ENCODE peak calls at places on chromosomes 1 and 21, in six cellular contexts. One of them, this sample, is unnamed.

GRCh38 chr1:54551891-54552290 is 3.9 kb downstream of the ACOT11 start:
- DNase-seq in cardiac muscle cell: no peak
- DNase-seq in BJ: no peak
- DNase-seq in adrenal gland: no peak
- DNase-seq in effector memory CD4-positive, alpha-beta T cell: no peak
- DNase-seq in NT2/D1: no peak
- DNase-seq in this sample: no peak

GRCh38 chr1:24705260-24706073 is 39.8 kb upstream of the CLIC4 start:
- DNase-seq in effector memory CD4-positive, alpha-beta T cell: no peak
- DNase-seq in adrenal gland: peak; percentile 73
- DNase-seq in BJ: no peak
- DNase-seq in NT2/D1: peak; percentile 89
- DNase-seq in cardiac muscle cell: peak; percentile 98
- DNase-seq in this sample: peak; percentile 87

GRCh38 chr21:43966946-43967512 is 45.1 kb upstream of the TRAPPC10 start:
- DNase-seq in effector memory CD4-positive, alpha-beta T cell: no peak
- DNase-seq in cardiac muscle cell: no peak
- DNase-seq in BJ: no peak
- DNase-seq in adrenal gland: no peak
- DNase-seq in NT2/D1: no peak
- DNase-seq in this sample: no peak

GRCh38 chr1:208233546-208233945 is 10.6 kb downstream of the PLXNA2 start:
- DNase-seq in adrenal gland: no peak
- DNase-seq in BJ: no peak
- DNase-seq in cardiac muscle cell: no peak
- DNase-seq in NT2/D1: peak; percentile 86
- DNase-seq in effector memory CD4-positive, alpha-beta T cell: no peak
- DNase-seq in this sample: peak; percentile 70

GRCh38 chr1:222097646-222098045 is 355.8 kb upstream of the DUSP10 start:
- DNase-seq in NT2/D1: no peak
- DNase-seq in adrenal gland: no peak
- DNase-seq in cardiac muscle cell: no peak
- DNase-seq in BJ: no peak
- DNase-seq in effector memory CD4-positive, alpha-beta T cell: no peak
- DNase-seq in this sample: no peak

GRCh38 chr1:175204285-175204684 is 11.7 kb upstream of the KIAA0040 start:
- DNase-seq in adrenal gland: no peak
- DNase-seq in NT2/D1: no peak
- DNase-seq in effector memory CD4-positive, alpha-beta T cell: no peak
- DNase-seq in cardiac muscle cell: no peak
- DNase-seq in BJ: no peak
- DNase-seq in this sample: no peak

GRCh38 chr1:191953516-191953915 is 204.7 kb upstream of the RGS18 start:
- DNase-seq in NT2/D1: no peak
- DNase-seq in effector memory CD4-positive, alpha-beta T cell: no peak
- DNase-seq in BJ: no peak
- DNase-seq in adrenal gland: no peak
- DNase-seq in cardiac muscle cell: no peak
- DNase-seq in this sample: no peak

GRCh38 chr1:168373869-168374268 is 93.2 kb downstream of the TBX19 start:
- DNase-seq in effector memory CD4-positive, alpha-beta T cell: no peak
- DNase-seq in BJ: no peak
- DNase-seq in NT2/D1: no peak
- DNase-seq in cardiac muscle cell: peak; percentile 60
- DNase-seq in adrenal gland: no peak
- DNase-seq in this sample: no peak

GRCh38 chr1:119136401-119136800 is 4.1 kb downstream of the WARS2 start:
- DNase-seq in BJ: no peak
- DNase-seq in effector memory CD4-positive, alpha-beta T cell: no peak
- DNase-seq in cardiac muscle cell: peak; percentile 42
- DNase-seq in adrenal gland: no peak
- DNase-seq in NT2/D1: no peak
- DNase-seq in this sample: no peak

GRCh38 chr1:230268371-230269170 is 157.6 kb downstream of the PGBD5 start:
- DNase-seq in BJ: no peak
- DNase-seq in adrenal gland: peak; percentile 62
- DNase-seq in cardiac muscle cell: peak; percentile 86
- DNase-seq in effector memory CD4-positive, alpha-beta T cell: no peak
- DNase-seq in NT2/D1: peak; percentile 80
- DNase-seq in this sample: peak; percentile 75

GRCh38 chr1:76292418-76293184 is 218.1 kb downstream of the ST6GALNAC3 start:
- DNase-seq in BJ: no peak
- DNase-seq in effector memory CD4-positive, alpha-beta T cell: no peak
- DNase-seq in cardiac muscle cell: no peak
- DNase-seq in NT2/D1: no peak
- DNase-seq in adrenal gland: no peak
- DNase-seq in this sample: no peak

GRCh38 chr1:26278303-26278702 is 1.6 kb upstream of the SH3BGRL3 start:
- DNase-seq in effector memory CD4-positive, alpha-beta T cell: no peak
- DNase-seq in adrenal gland: no peak
- DNase-seq in cardiac muscle cell: peak; percentile 52
- DNase-seq in BJ: peak; percentile 77
- DNase-seq in NT2/D1: no peak
- DNase-seq in this sample: peak; percentile 93

GRCh38 chr1:208178091-208178529 is 66.1 kb downstream of the PLXNA2 start:
- DNase-seq in cardiac muscle cell: no peak
- DNase-seq in NT2/D1: no peak
- DNase-seq in effector memory CD4-positive, alpha-beta T cell: no peak
- DNase-seq in BJ: no peak
- DNase-seq in adrenal gland: no peak
- DNase-seq in this sample: no peak

GRCh38 chr1:171115280-171115897 is 24.7 kb downstream of the FMO3 start:
- DNase-seq in adrenal gland: no peak
- DNase-seq in cardiac muscle cell: peak; percentile 77
- DNase-seq in NT2/D1: no peak
- DNase-seq in BJ: no peak
- DNase-seq in effector memory CD4-positive, alpha-beta T cell: no peak
- DNase-seq in this sample: no peak

GRCh38 chr21:15171546-15171945 is 106.7 kb upstream of the NRIP1 start:
- DNase-seq in NT2/D1: no peak
- DNase-seq in BJ: no peak
- DNase-seq in cardiac muscle cell: no peak
- DNase-seq in adrenal gland: no peak
- DNase-seq in effector memory CD4-positive, alpha-beta T cell: no peak
- DNase-seq in this sample: no peak

GRCh38 chr1:33455537-33456301 is 16.7 kb upstream of the ZSCAN20 start:
- DNase-seq in NT2/D1: peak; percentile 67
- DNase-seq in cardiac muscle cell: peak; percentile 84
- DNase-seq in BJ: peak; percentile 56
- DNase-seq in adrenal gland: peak; percentile 67
- DNase-seq in effector memory CD4-positive, alpha-beta T cell: no peak
- DNase-seq in this sample: no peak

GRCh38 chr1:101193733-101194169 is 43.1 kb upstream of the S1PR1 start:
- DNase-seq in BJ: no peak
- DNase-seq in effector memory CD4-positive, alpha-beta T cell: no peak
- DNase-seq in cardiac muscle cell: no peak
- DNase-seq in adrenal gland: no peak
- DNase-seq in NT2/D1: no peak
- DNase-seq in this sample: no peak

GRCh38 chr1:212207118-212207517 is 78.1 kb upstream of the PPP2R5A start:
- DNase-seq in adrenal gland: no peak
- DNase-seq in BJ: no peak
- DNase-seq in NT2/D1: no peak
- DNase-seq in effector memory CD4-positive, alpha-beta T cell: no peak
- DNase-seq in cardiac muscle cell: no peak
- DNase-seq in this sample: no peak

DNA sequence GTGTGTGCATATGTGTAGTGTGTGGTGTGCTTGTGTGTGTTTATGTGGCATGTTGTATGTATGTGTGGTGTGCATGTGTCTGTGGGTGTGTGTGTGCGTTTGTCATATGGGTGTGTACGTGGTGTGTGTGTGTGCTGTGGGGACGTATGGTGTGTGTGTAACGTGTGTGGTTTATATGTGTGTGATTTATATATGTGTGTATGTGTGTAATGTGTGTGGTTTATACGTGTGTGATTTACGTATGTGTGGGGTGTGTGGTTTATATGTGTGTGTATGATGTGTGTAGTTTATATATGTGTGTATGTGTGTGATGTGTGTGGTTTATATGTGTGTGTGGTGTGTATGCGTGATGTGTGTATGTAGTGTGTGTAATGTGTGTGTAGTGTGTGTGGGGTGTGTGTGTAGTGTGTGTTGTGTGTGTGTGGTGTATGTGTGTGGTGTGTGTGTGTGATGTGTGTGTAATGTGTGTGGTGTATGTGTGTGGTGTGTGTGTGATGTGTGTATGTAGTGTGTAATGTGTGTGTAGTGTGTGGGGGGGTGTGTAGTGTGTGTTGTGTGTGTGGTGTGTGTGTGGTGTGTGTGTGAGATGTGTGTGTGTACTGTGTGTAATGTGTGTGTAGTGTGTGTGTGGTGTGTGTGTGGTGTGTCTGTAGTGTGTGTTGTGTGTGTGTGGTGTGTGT is 32.3 kb upstream of the ADARB1 start:
- DNase-seq in adrenal gland: no peak
- DNase-seq in BJ: no peak
- DNase-seq in NT2/D1: no peak
- DNase-seq in cardiac muscle cell: no peak
- DNase-seq in effector memory CD4-positive, alpha-beta T cell: no peak
- DNase-seq in this sample: no peak
- H3K4me3 ChIP-seq in adrenal gland: no peak overlapping the region
- H3K4me3 ChIP-seq in BJ: no peak overlapping the region
- H3K4me3 ChIP-seq in NT2/D1: no peak overlapping the region
- H3K4me3 ChIP-seq in cardiac muscle cell: no peak overlapping the region
- H3K4me3 ChIP-seq in effector memory CD4-positive, alpha-beta T cell: no peak overlapping the region
- H3K4me3 ChIP-seq in this sample: no peak overlapping the region

DNA sequence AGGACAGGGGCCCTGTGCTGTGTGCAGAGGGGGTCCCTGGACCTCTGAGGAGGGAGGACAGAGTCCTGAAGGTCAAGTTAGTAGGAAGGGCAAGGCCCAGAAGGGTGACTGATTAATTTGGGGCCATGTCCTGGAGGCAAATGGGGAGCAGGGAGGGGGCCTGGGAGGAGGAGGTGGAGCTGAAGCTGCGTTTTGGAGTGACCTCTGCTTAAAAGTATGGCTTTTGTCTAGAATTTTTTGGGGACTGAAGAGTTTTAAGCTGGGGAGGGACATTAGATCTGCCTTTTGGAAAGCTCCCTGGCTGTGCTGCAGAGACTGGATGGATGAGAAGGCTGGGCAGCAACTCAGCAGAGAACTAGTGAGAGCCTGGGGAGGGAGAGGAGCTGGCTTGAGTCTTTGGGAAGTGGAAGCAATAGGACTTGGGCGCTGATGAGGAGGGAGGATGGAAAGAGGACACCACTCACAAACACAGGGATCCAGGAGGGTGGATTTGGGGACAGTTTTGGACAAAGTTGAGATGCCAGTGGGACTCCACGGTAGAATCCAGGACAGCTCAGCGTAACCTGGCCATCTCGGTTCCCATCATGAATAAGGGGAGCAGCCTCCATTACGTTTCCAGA is 52.9 kb downstream of the ACBD3 start:
- DNase-seq in adrenal gland: no peak
- DNase-seq in NT2/D1: no peak
- DNase-seq in effector memory CD4-positive, alpha-beta T cell: no peak
- DNase-seq in cardiac muscle cell: no peak
- DNase-seq in BJ: no peak
- DNase-seq in this sample: no peak
- H3K4me3 ChIP-seq in adrenal gland: no peak overlapping the region
- H3K4me3 ChIP-seq in NT2/D1: no peak overlapping the region
- H3K4me3 ChIP-seq in effector memory CD4-positive, alpha-beta T cell: no peak overlapping the region
- H3K4me3 ChIP-seq in cardiac muscle cell: no peak overlapping the region
- H3K4me3 ChIP-seq in BJ: no peak overlapping the region
- H3K4me3 ChIP-seq in this sample: no peak overlapping the region

GRCh38 chr1:2104621-2105427 is 54.6 kb downstream of the PRKCZ start:
- DNase-seq in cardiac muscle cell: no peak
- DNase-seq in NT2/D1: no peak
- DNase-seq in effector memory CD4-positive, alpha-beta T cell: no peak
- DNase-seq in BJ: no peak
- DNase-seq in adrenal gland: no peak
- DNase-seq in this sample: peak; percentile 50
- H3K4me3 ChIP-seq in cardiac muscle cell: no peak overlapping the region
- H3K4me3 ChIP-seq in NT2/D1: no peak overlapping the region
- H3K4me3 ChIP-seq in effector memory CD4-positive, alpha-beta T cell: no peak overlapping the region
- H3K4me3 ChIP-seq in BJ: no peak overlapping the region
- H3K4me3 ChIP-seq in adrenal gland: no peak overlapping the region
- H3K4me3 ChIP-seq in this sample: no peak overlapping the region

DNA sequence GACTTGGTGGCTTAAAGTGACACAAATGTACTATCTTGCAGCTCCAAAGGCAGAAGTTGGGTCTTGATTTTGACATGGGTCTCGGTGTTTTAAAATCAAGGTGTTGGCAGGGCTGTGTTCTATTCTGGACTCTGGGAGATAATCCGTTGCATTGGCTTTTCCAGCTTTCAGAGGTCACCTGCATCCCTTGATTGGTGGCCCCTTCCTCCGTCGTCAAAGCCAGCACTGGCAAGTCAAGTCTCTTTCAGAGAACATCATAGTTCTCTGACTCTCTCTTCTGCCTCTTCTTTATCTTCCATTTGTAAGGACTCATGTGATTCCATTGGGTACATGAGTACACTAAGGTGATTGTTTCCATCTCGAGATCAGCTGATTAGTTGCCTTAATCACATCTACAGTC is 172.1 kb downstream of the CAMTA1 start:
- DNase-seq in effector memory CD4-positive, alpha-beta T cell: no peak
- DNase-seq in NT2/D1: no peak
- DNase-seq in BJ: no peak
- DNase-seq in adrenal gland: no peak
- DNase-seq in cardiac muscle cell: no peak
- DNase-seq in this sample: no peak
- H3K4me3 ChIP-seq in effector memory CD4-positive, alpha-beta T cell: no peak overlapping the region
- H3K4me3 ChIP-seq in NT2/D1: no peak overlapping the region
- H3K4me3 ChIP-seq in BJ: no peak overlapping the region
- H3K4me3 ChIP-seq in adrenal gland: no peak overlapping the region
- H3K4me3 ChIP-seq in cardiac muscle cell: no peak overlapping the region
- H3K4me3 ChIP-seq in this sample: no peak overlapping the region

GRCh38 chr21:33976980-33977720 is 61.5 kb upstream of the ATP5PO start:
- DNase-seq in NT2/D1: no peak
- DNase-seq in BJ: no peak
- DNase-seq in adrenal gland: no peak
- DNase-seq in cardiac muscle cell: no peak
- DNase-seq in effector memory CD4-positive, alpha-beta T cell: no peak
- DNase-seq in this sample: no peak
- H3K4me3 ChIP-seq in NT2/D1: no peak overlapping the region
- H3K4me3 ChIP-seq in BJ: no peak overlapping the region
- H3K4me3 ChIP-seq in adrenal gland: no peak overlapping the region
- H3K4me3 ChIP-seq in cardiac muscle cell: no peak overlapping the region
- H3K4me3 ChIP-seq in effector memory CD4-positive, alpha-beta T cell: peak overlapping the region; percentile 16
- H3K4me3 ChIP-seq in this sample: no peak overlapping the region

This sample was measured in mucosa of descending colon.